ENCODE peak calls at places on chromosomes 13 and 19, in five cellular contexts. W, M, E, A and Q are unnamed samples. For H3K4me1, the result is how much of the 10 kb centered on the place peaks cover.

GRCh38 chr19:1046836-1047695 is 7.2 kb downstream of the ABCA7 start:
- DNase-seq in W (no peak), M (no peak), E (no peak), A (no peak), Q (no peak)

GRCh38 chr19:5967994-5968430 is 9.9 kb downstream of the RANBP3 start:
- DNase-seq in W (peak), M (peak), E (peak), A (peak), Q (peak)

GRCh38 chr13:21583496-21583895 is 20.5 kb downstream of the MICU2 start:
- DNase-seq in W (no peak), M (peak), E (no peak), A (peak), Q (no peak)

GRCh38 chr13:99027661-99028425 is 50.0 kb upstream of the DOCK9 start:
- DNase-seq in W (no peak), M (no peak), E (no peak), A (no peak), Q (no peak)

GRCh38 chr13:31733066-31733465 is 6.3 kb upstream of the RXFP2 start:
- DNase-seq in W (no peak), M (no peak), E (no peak), A (no peak), Q (no peak)

GRCh38 chr13:83780201-83780600 is 102.1 kb downstream of the SLITRK1 start:
- DNase-seq in W (peak), M (peak), E (peak), A (peak), Q (peak)

GRCh38 chr19:51531349-51532315 is at the start of gene SIGLEC6:
- DNase-seq in W (no peak), M (no peak), E (no peak), A (peak), Q (no peak)

GRCh38 chr19:4322942-4323665 is 15.5 kb downstream of the STAP2 start:
- DNase-seq in W (no peak), M (no peak), E (no peak), A (peak), Q (no peak)

GRCh38 chr19:53091855-53092254 is 11.4 kb downstream of the ZNF160 start:
- DNase-seq in W (no peak), M (no peak), E (no peak), A (no peak), Q (no peak)

GRCh38 chr19:46945668-46946067 is 74.0 kb upstream of the NPAS1 start:
- DNase-seq in W (no peak), M (no peak), E (no peak), A (no peak), Q (no peak)
- H3K4me1 ChIP-seq in W (under half), M (under half), E (under half), A (under half), Q (under half)

GRCh38 chr13:27979765-27980279 is 8.7 kb downstream of the URAD start:
- DNase-seq in W (no peak), M (no peak), E (no peak), A (no peak), Q (no peak)
- TF ChIP-seq EZH2 in W (no peak), M (no peak), E (no peak), A (peak), Q (peak)

GRCh38 chr13:33015275-33015674 is 948 bp upstream of the KL start:
- DNase-seq in W (no peak), M (no peak), E (no peak), A (peak), Q (no peak)
- H3K4me3 ChIP-seq in W (no peak), M (no peak), E (no peak), A (peak), Q (no peak)

GRCh38 chr13:49821216-49821820 is 28.8 kb upstream of the KPNA3 start:
- DNase-seq in W (no peak), M (no peak), E (no peak), A (peak), Q (no peak)
- H3K4me1 ChIP-seq in W (under half), M (under half), E (under half), A (under half), Q (under half)

GRCh38 chr19:11580665-11581418 is 3.4 kb upstream of the ACP5 start:
- DNase-seq in W (peak), M (no peak), E (no peak), A (no peak), Q (no peak)

GRCh38 chr19:11581740-11582139 is 4.3 kb upstream of the ACP5 start:
- DNase-seq in W (no peak), M (no peak), E (no peak), A (no peak), Q (no peak)

GRCh38 chr19:11577451-11578341 is at the start of gene ACP5:
- DNase-seq in W (no peak), M (no peak), E (no peak), A (no peak), Q (no peak)

GRCh38 chr19:11576186-11576585 is 1.3 kb downstream of the ACP5 start:
- DNase-seq in W (no peak), M (no peak), E (no peak), A (no peak), Q (no peak)

DNA sequence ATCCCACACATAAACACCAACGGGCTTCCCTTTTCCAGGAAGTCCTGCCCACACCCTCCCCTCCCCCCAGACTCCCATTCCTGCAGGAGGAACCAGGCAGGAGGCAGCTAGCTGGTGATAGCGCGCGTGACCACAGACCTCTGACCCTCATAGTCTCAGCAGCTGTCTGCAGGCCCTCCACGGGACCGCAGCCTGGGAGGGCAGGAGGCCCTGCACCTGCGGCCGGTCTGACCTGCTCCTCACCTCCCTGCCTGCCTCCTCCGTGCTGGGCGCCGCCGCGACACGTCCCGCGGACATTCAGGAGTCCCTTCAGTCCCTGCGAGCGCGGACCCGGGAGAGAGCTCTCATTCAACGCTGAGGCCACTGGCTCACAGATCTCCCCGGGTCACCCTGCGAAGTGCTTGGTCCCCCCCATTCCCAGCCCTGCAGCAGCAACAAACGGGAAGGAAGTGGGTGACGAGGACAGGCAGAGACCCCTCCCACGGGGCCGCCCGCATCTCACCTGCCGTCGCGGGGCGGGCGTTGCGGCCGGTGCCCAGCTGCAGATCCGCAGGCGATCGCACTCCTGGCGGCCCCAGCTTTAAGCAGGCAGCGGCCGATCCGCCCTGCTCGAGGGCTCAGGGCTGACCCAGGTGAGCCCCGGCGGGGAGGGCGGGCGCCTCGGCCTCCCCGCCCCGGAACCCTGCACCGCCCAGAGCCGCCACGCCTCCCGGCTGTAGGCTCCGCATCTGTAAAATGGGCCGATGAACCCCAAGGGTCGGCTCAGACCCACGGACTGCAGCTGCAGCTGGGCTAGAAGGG is 1.1 kb upstream of the ACP5 start:
- DNase-seq in W (no peak), M (peak), E (no peak), A (peak), Q (no peak)
- TF ChIP-seq EZH2 in W (no peak), M (no peak), E (no peak), A (no peak), Q (no peak)